ENCODE peak calls at places on chromosome 10, in eight cellular contexts. K is EH, D is GM12891, Q is AG04449, Z is H9, C is NCI-H1048, B is ecto neural progenitor cell, M is HFF-Myc. V is an unnamed sample.

GRCh38 chr10:23403278-23403677 is 35.6 kb upstream of the OTUD1 start:
- DNase-seq in M (no peak), Z (no peak), B (no peak), Q (no peak), K (no peak), D (no peak), C (no peak), V (no peak)

GRCh38 chr10:124510536-124511158 is 49.0 kb downstream of the LHPP start:
- DNase-seq in D (no peak), B (no peak), M (no peak), C (no peak), K (no peak), Z (no peak), Q (no peak), V (no peak)

GRCh38 chr10:71638087-71638576 is 81.4 kb downstream of the C10orf105 start:
- DNase-seq in M (no peak), Q (no peak), B (no peak), D (no peak), Z (peak), K (no peak), C (no peak), V (no peak)

GRCh38 chr10:36110097-36110496 is 468.0 kb upstream of the FZD8 start:
- DNase-seq in K (no peak), C (no peak), Z (no peak), B (no peak), D (no peak), M (no peak), Q (no peak), V (no peak)

GRCh38 chr10:17445400-17445998 is 8.9 kb downstream of the ST8SIA6 start:
- DNase-seq in K (no peak), Z (no peak), B (no peak), D (no peak), C (no peak), M (no peak), Q (no peak), V (no peak)

GRCh38 chr10:16686081-16686902 is 130.9 kb downstream of the RSU1 start:
- DNase-seq in D (no peak), M (no peak), Z (no peak), C (no peak), K (no peak), Q (no peak), B (no peak), V (no peak)

GRCh38 chr10:73940634-73941221 is 29.8 kb downstream of the PLAU start:
- DNase-seq in B (peak), D (peak), Q (no peak), Z (peak), M (no peak), C (peak), K (peak), V (peak)

GRCh38 chr10:33212061-33212748 is 122.3 kb downstream of the NRP1 start:
- DNase-seq in K (peak), Q (no peak), B (no peak), Z (no peak), C (no peak), D (no peak), M (no peak), V (no peak)

GRCh38 chr10:35448687-35449662 is 112.7 kb downstream of the CCNY start:
- DNase-seq in Z (no peak), B (no peak), Q (no peak), D (no peak), M (no peak), K (no peak), C (no peak), V (no peak)

GRCh38 chr10:11757452-11757819 is 15.3 kb downstream of the ECHDC3 start:
- DNase-seq in Q (peak), B (no peak), D (no peak), M (peak), Z (no peak), K (peak), C (no peak), V (no peak)

GRCh38 chr10:72124984-72125383 is 36.6 kb upstream of the SPOCK2 start:
- DNase-seq in Z (no peak), B (no peak), D (no peak), K (peak), C (no peak), M (no peak), Q (peak), V (no peak)

GRCh38 chr10:17729630-17730029 is 22.4 kb upstream of the TMEM236 start:
- DNase-seq in K (no peak), M (no peak), Q (no peak), Z (no peak), B (no peak), C (no peak), D (no peak), V (no peak)

GRCh38 chr10:60848126-60848525 is 69.8 kb downstream of the CDK1 start:
- DNase-seq in K (peak), Q (no peak), Z (no peak), D (no peak), C (no peak), M (peak), B (no peak), V (no peak)

GRCh38 chr10:44963772-44964633 is 4.4 kb downstream of the RASSF4 start:
- DNase-seq in Q (no peak), M (no peak), D (no peak), C (no peak), Z (peak), K (peak), B (peak), V (no peak)

GRCh38 chr10:103636492-103636891 is 143.0 kb downstream of the NEURL1 start:
- DNase-seq in M (no peak), C (no peak), B (no peak), Z (peak), K (peak), D (no peak), Q (no peak), V (no peak)

GRCh38 chr10:129305046-129305445 is 162.0 kb upstream of the MGMT start:
- DNase-seq in Z (no peak), K (no peak), D (no peak), B (no peak), Q (no peak), C (no peak), M (no peak), V (no peak)

GRCh38 chr10:22711373-22711772 is 3.0 kb downstream of the PIP4K2A start:
- DNase-seq in Z (no peak), C (no peak), D (no peak), M (no peak), Q (no peak), B (no peak), K (no peak), V (no peak)

GRCh38 chr10:60185426-60185825 is 204.2 kb downstream of the ANK3 start:
- DNase-seq in K (no peak), C (no peak), B (no peak), Z (no peak), D (no peak), Q (no peak), M (no peak), V (no peak)

V was measured in GM12892.